ENCODE peak calls at places on chromosome 21, in nine cellular contexts. T, U, S, R, W, I, E, X and N are unnamed samples.

GRCh38 chr21:17270234-17270633 is 242.6 kb upstream of the CXADR start:
- DNase-seq in T (no peak), U (peak; percentile 49), S (peak; percentile 42), R (no peak), W (peak; percentile 46), I (peak; percentile 59), E (peak; percentile 25), X (peak; percentile 24), N (no peak)

GRCh38 chr21:32813265-32813903 is 41.8 kb upstream of the PAXBP1 start:
- DNase-seq in T (no peak), U (peak; percentile 64), S (no peak), R (no peak), W (no peak), I (peak; percentile 68), E (no peak), X (peak; percentile 42), N (no peak)

GRCh38 chr21:40512590-40512989 is 334.4 kb downstream of the DSCAM start:
- DNase-seq in T (peak; percentile 44), U (peak; percentile 44), S (peak; percentile 19), R (no peak), W (no peak), I (peak; percentile 61), E (no peak), X (no peak), N (no peak)

GRCh38 chr21:25175938-25176337 is 431.3 kb downstream of the MRPL39 start:
- DNase-seq in T (no peak), U (no peak), S (no peak), R (no peak), W (no peak), I (no peak), E (no peak), X (no peak), N (no peak)

GRCh38 chr21:33027401-33028185 is 1.9 kb downstream of the OLIG2 start:
- DNase-seq in T (no peak), U (no peak), S (no peak), R (no peak), W (no peak), I (no peak), E (no peak), X (no peak), N (no peak)

GRCh38 chr21:33217168-33217567 is 12.6 kb upstream of the IFNAR2 start:
- DNase-seq in T (no peak), U (no peak), S (no peak), R (no peak), W (no peak), I (no peak), E (no peak), X (no peak), N (no peak)

GRCh38 chr21:31201548-31201947 is 142.5 kb downstream of the TIAM1 start:
- DNase-seq in T (no peak), U (no peak), S (no peak), R (peak; percentile 48), W (peak; percentile 64), I (no peak), E (peak; percentile 39), X (peak; percentile 52), N (peak; percentile 29)

GRCh38 chr21:25171438-25171837 is 435.8 kb downstream of the MRPL39 start:
- DNase-seq in T (no peak), U (no peak), S (no peak), R (no peak), W (no peak), I (peak; percentile 50), E (no peak), X (no peak), N (no peak)

GRCh38 chr21:33198346-33199135 is 31.2 kb upstream of the IFNAR2 start:
- DNase-seq in T (no peak), U (no peak), S (no peak), R (peak; percentile 64), W (peak; percentile 73), I (peak; percentile 86), E (peak; percentile 51), X (peak; percentile 79), N (no peak)

GRCh38 chr21:33196956-33197374 is 32.8 kb upstream of the IFNAR2 start:
- DNase-seq in T (peak; percentile 91), U (peak; percentile 87), S (peak; percentile 69), R (no peak), W (peak; percentile 45), I (peak; percentile 90), E (peak; percentile 35), X (peak; percentile 74), N (no peak)

GRCh38 chr21:18147678-18148077 is 97.0 kb upstream of the CHODL start:
- DNase-seq in T (no peak), U (no peak), S (no peak), R (no peak), W (no peak), I (no peak), E (no peak), X (no peak), N (no peak)

GRCh38 chr21:39137248-39138186 is 45.7 kb downstream of the PSMG1 start:
- DNase-seq in T (peak; percentile 66), U (peak; percentile 90), S (peak; percentile 51), R (no peak), W (no peak), I (no peak), E (no peak), X (no peak), N (no peak)

GRCh38 chr21:32425628-32426027 is 13.1 kb downstream of the EVA1C start:
- DNase-seq in T (no peak), U (no peak), S (peak; percentile 26), R (no peak), W (no peak), I (no peak), E (no peak), X (no peak), N (no peak)

GRCh38 chr21:39258207-39258606 is 55.2 kb downstream of the BRWD1 start:
- DNase-seq in T (no peak), U (peak; percentile 12), S (no peak), R (no peak), W (no peak), I (no peak), E (no peak), X (no peak), N (no peak)

GRCh38 chr21:25691931-25692330 is 42.8 kb downstream of the ATP5PF start:
- DNase-seq in T (no peak), U (no peak), S (no peak), R (no peak), W (peak; percentile 21), I (no peak), E (no peak), X (no peak), N (no peak)

GRCh38 chr21:30996728-30997127 is 41.5 kb downstream of the KRTAP19-8 start:
- DNase-seq in T (no peak), U (peak; percentile 20), S (no peak), R (no peak), W (no peak), I (no peak), E (no peak), X (no peak), N (no peak)

GRCh38 chr21:34890258-34890723 is 158.8 kb downstream of the RUNX1 start:
- DNase-seq in T (no peak), U (no peak), S (no peak), R (no peak), W (no peak), I (no peak), E (no peak), X (no peak), N (no peak)
- H3K4me3 ChIP-seq in T (peak overlapping the region; percentile 84), U (no peak overlapping the region), S (no peak overlapping the region), R (peak overlapping the region; percentile 74), W (peak overlapping the region; percentile 83), I (peak overlapping the region; percentile 84), E (peak overlapping the region; percentile 87), X (no peak overlapping the region), N (peak overlapping the region; percentile 74)

GRCh38 chr21:36976882-36977651 is 10.6 kb upstream of the HLCS start:
- DNase-seq in T (peak; percentile 75), U (peak; percentile 90), S (peak; percentile 60), R (no peak), W (no peak), I (peak; percentile 77), E (no peak), X (peak; percentile 69), N (no peak)
- H3K4me3 ChIP-seq in T (no peak overlapping the region), U (no peak overlapping the region), S (no peak overlapping the region), R (no peak overlapping the region), W (no peak overlapping the region), I (no peak overlapping the region), E (no peak overlapping the region), X (no peak overlapping the region), N (no peak overlapping the region)

DNA sequence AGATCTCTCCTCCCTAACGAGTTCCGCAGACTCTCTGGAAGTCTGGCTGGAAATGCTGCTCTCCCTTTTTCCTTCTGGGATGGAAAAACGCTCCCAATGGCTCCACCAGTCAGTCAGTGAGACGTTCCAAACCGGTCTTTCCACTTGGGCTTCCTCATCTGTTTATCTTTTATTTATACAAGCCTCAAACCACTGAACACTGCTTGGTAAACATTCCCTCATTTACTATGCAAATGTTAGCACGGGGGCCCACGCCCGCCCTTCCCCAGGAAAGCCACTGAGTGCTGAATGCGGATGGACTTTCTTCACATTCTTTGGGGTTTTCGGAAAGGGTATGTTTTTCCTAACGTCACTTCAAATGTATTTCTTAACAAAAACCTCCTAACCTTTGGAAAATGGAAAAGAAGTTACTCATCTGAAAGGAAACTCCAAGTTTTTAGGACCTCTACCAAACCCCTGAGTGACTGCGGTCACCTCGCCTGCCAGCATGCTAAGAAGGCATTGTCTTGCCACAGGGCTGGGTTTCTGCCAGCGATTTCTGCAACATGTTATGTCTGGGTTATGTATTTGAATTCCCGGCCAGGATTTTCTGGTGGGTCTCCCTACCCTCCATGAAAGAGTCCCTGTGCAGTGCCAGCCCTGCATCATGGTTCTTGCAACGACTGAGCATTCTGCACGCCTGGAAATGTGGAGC is 14.0 kb upstream of the UMODL1 start:
- DNase-seq in T (no peak), U (no peak), S (no peak), R (no peak), W (peak; percentile 44), I (no peak), E (peak; percentile 50), X (peak; percentile 85), N (peak; percentile 75)
- H3K4me3 ChIP-seq in T (no peak overlapping the region), U (no peak overlapping the region), S (no peak overlapping the region), R (no peak overlapping the region), W (no peak overlapping the region), I (no peak overlapping the region), E (no peak overlapping the region), X (no peak overlapping the region), N (peak overlapping the region; percentile 36)

DNA sequence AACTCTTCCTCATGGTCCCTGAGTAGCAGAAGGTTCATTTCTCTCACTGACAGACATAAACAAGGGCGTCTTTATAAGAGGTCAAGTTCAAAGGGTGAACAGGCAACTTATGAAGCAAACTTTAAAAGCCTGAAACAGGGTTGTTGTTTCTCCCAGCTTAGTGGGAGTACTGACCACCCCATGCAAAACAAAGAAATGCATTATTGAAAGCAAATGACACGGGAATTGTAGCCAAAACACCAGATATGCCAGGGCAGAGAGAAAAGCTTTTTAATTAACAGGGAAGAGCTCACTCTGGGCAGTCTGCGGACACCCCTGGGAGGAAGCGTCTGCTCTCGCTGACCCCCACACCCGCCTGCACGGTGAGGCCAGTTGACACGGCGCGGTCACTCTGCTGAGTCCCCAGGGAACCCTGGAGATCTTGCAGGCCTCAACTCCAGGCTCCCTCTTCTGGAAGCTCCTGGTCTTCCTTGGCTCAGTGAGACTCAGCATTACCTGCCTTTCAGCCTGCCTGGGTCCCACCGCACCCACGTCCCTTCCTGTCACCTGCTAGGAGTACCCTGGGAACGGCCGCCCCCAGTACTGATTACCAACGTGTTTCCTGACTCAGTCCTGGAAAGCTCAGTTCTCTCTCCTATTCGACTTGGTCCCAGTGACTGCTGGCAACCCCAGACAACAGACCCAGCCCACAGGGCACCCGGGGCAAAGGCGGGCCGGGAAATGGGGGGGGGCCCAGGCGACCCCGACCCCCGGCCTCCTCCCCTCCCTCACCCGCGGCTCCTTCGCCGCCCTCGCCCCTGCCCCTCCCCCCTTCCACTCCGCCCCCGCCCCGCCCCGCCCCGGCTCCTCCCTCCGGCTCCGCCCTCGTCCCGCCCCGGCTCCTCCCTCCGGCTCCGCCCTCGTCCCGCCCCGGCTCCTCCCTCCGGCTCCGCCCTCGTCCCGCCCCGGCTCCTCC is 972 bp downstream of the CFAP410 start:
- DNase-seq in T (peak; percentile 30), U (peak; percentile 80), S (peak; percentile 69), R (peak; percentile 28), W (peak; percentile 72), I (peak; percentile 67), E (peak; percentile 64), X (peak; percentile 81), N (peak; percentile 50)
- H3K4me3 ChIP-seq in T (peak overlapping the region; percentile 36), U (no peak overlapping the region), S (peak overlapping the region; percentile 55), R (peak overlapping the region; percentile 69), W (peak overlapping the region; percentile 73), I (peak overlapping the region; percentile 49), E (peak overlapping the region; percentile 68), X (no peak overlapping the region), N (peak overlapping the region; percentile 76)